ENCODE peak calls at places on chromosomes 7 and 10, in nine cellular contexts. L is heart left ventricle; O is AG10803; F is T-helper 1 cell; T is GM23248; Z is mucosa of descending colon; C is stimulated activated CD8-positive, alpha-beta memory T cell treated with anti-CD3 and anti-CD28 coated beads, Interleukin-15, amount 100 ng/mL, for 4 hours; J is nucleus accumbens; K is dorsolateral prefrontal cortex. P is an unnamed sample.

GRCh38 chr10:101694674-101695403 is at the start of gene FBXW4:
- DNase-seq in L (peak), O (peak), F (peak), T (peak), Z (peak), C (peak), J (peak), K (peak), P (peak)

GRCh38 chr10:78886129-78886528 is 182.6 kb upstream of the ZMIZ1 start:
- DNase-seq in L (no peak), O (no peak), F (no peak), T (no peak), Z (no peak), C (no peak), J (no peak), K (no peak), P (no peak)

GRCh38 chr7:73343671-73344380 is 15.9 kb downstream of the FKBP6 start:
- DNase-seq in L (no peak), O (no peak), F (no peak), T (no peak), Z (no peak), C (no peak), J (no peak), K (no peak), P (no peak)

GRCh38 chr7:133705596-133705995 is 421.5 kb upstream of the LRGUK start:
- DNase-seq in L (no peak), O (peak), F (no peak), T (peak), Z (no peak), C (no peak), J (no peak), K (no peak), P (no peak)

GRCh38 chr7:34756025-34756437 is 98.0 kb downstream of the NPSR1 start:
- DNase-seq in L (no peak), O (peak), F (no peak), T (no peak), Z (no peak), C (no peak), J (no peak), K (no peak), P (peak)

GRCh38 chr7:51679358-51679757 is 362.7 kb upstream of the COBL start:
- DNase-seq in L (no peak), O (no peak), F (no peak), T (no peak), Z (no peak), C (no peak), J (no peak), K (no peak), P (no peak)

GRCh38 chr7:91351374-91351773 is 87.1 kb downstream of the FZD1 start:
- DNase-seq in L (no peak), O (no peak), F (no peak), T (peak), Z (no peak), C (no peak), J (no peak), K (no peak), P (no peak)

GRCh38 chr10:98332623-98333269 is 64.8 kb upstream of the LOXL4 start:
- DNase-seq in L (no peak), O (peak), F (no peak), T (no peak), Z (no peak), C (no peak), J (no peak), K (no peak), P (no peak)

GRCh38 chr10:95229724-95230627 is 35.9 kb downstream of the ACSM6 start:
- DNase-seq in L (no peak), O (peak), F (no peak), T (peak), Z (no peak), C (no peak), J (no peak), K (no peak), P (no peak)

GRCh38 chr7:107045980-107046379 is 1.5 kb downstream of the PRKAR2B start:
- DNase-seq in L (no peak), O (peak), F (no peak), T (peak), Z (no peak), C (no peak), J (no peak), K (no peak), P (no peak)

GRCh38 chr10:99520040-99520803 is 12.5 kb upstream of the NKX2-3 start:
- DNase-seq in L (no peak), O (no peak), F (no peak), T (no peak), Z (no peak), C (no peak), J (no peak), K (no peak), P (no peak)

GRCh38 chr10:25226775-25227682 is 52.2 kb downstream of the GPR158 start:
- DNase-seq in L (peak), O (peak), F (no peak), T (peak), Z (no peak), C (no peak), J (no peak), K (no peak), P (peak)

GRCh38 chr10:76082232-76082631 is 650.8 kb downstream of the LRMDA start:
- DNase-seq in L (no peak), O (no peak), F (no peak), T (peak), Z (no peak), C (no peak), J (no peak), K (no peak), P (no peak)

GRCh38 chr10:125414998-125415397 is 254.6 kb upstream of the CTBP2 start:
- DNase-seq in L (no peak), O (peak), F (no peak), T (no peak), Z (no peak), C (no peak), J (no peak), K (no peak), P (no peak)

GRCh38 chr7:2193120-2193519 is 39.6 kb downstream of the MAD1L1 start:
- DNase-seq in L (no peak), O (no peak), F (no peak), T (no peak), Z (no peak), C (no peak), J (no peak), K (no peak), P (peak)

GRCh38 chr7:30684351-30684750 is 2.1 kb upstream of the CRHR2 start:
- DNase-seq in L (no peak), O (peak), F (no peak), T (no peak), Z (no peak), C (no peak), J (no peak), K (no peak), P (no peak)

GRCh38 chr10:84590794-84591193 is 262.4 kb downstream of the CCSER2 start:
- DNase-seq in L (peak), O (no peak), F (no peak), T (no peak), Z (no peak), C (no peak), J (no peak), K (no peak), P (no peak)

GRCh38 chr7:38025815-38026214 is 105.4 kb downstream of the EPDR1 start:
- DNase-seq in L (no peak), O (no peak), F (no peak), T (no peak), Z (no peak), C (no peak), J (no peak), K (no peak), P (no peak)

GRCh38 chr7:55132890-55133551 is 114.2 kb downstream of the EGFR start:
- DNase-seq in L (peak), O (peak), F (no peak), T (peak), Z (no peak), C (no peak), J (no peak), K (no peak), P (no peak)

GRCh38 chr7:1899951-1900762 is 230.1 kb downstream of the ELFN1 start:
- DNase-seq in L (peak), O (no peak), F (no peak), T (no peak), Z (peak), C (no peak), J (no peak), K (no peak), P (no peak)

GRCh38 chr7:129166745-129167144 is 21.7 kb upstream of the SMO start:
- DNase-seq in L (no peak), O (no peak), F (no peak), T (no peak), Z (no peak), C (no peak), J (no peak), K (no peak), P (no peak)

GRCh38 chr7:21641546-21641945 is 98.7 kb downstream of the DNAH11 start:
- DNase-seq in L (no peak), O (no peak), F (no peak), T (no peak), Z (no peak), C (no peak), J (no peak), K (no peak), P (no peak)

GRCh38 chr10:70592186-70592735 is 10.3 kb downstream of the PRF1 start:
- DNase-seq in L (no peak), O (no peak), F (no peak), T (no peak), Z (no peak), C (no peak), J (no peak), K (no peak), P (no peak)

GRCh38 chr10:22685926-22686325 is 28.5 kb downstream of the PIP4K2A start:
- DNase-seq in L (no peak), O (no peak), F (no peak), T (no peak), Z (no peak), C (no peak), J (no peak), K (no peak), P (no peak)

GRCh38 chr10:131453772-131454634 is 142.5 kb upstream of the TCERG1L start:
- DNase-seq in L (peak), O (no peak), F (no peak), T (peak), Z (no peak), C (peak), J (peak), K (peak), P (no peak)

GRCh38 chr7:75977741-75978140 is 16.7 kb downstream of the TMEM120A start:
- DNase-seq in L (peak), O (peak), F (no peak), T (no peak), Z (no peak), C (no peak), J (no peak), K (no peak), P (peak)

GRCh38 chr10:7400068-7400824 is 10.6 kb downstream of the SFMBT2 start:
- DNase-seq in L (peak), O (no peak), F (no peak), T (no peak), Z (no peak), C (no peak), J (no peak), K (no peak), P (no peak)

GRCh38 chr7:73715648-73716317 is 3.7 kb downstream of the STX1A start:
- DNase-seq in L (no peak), O (peak), F (no peak), T (peak), Z (peak), C (no peak), J (no peak), K (no peak), P (no peak)

GRCh38 chr10:44295619-44296222 is 89.2 kb downstream of the CXCL12 start:
- DNase-seq in L (no peak), O (peak), F (no peak), T (no peak), Z (no peak), C (no peak), J (no peak), K (no peak), P (no peak)

GRCh38 chr7:117715784-117716445 is 157.3 kb downstream of the CTTNBP2 start:
- DNase-seq in L (no peak), O (peak), F (no peak), T (peak), Z (no peak), C (no peak), J (no peak), K (no peak), P (peak)

GRCh38 chr7:149753370-149754233 is 19.8 kb downstream of the ZNF467 start:
- DNase-seq in L (no peak), O (peak), F (no peak), T (peak), Z (no peak), C (no peak), J (no peak), K (no peak), P (peak)

GRCh38 chr7:3196629-3197028 is 104.4 kb upstream of the SDK1 start:
- DNase-seq in L (no peak), O (no peak), F (no peak), T (no peak), Z (no peak), C (no peak), J (no peak), K (no peak), P (no peak)

GRCh38 chr10:89235073-89235798 is 16.3 kb downstream of the LIPA start:
- DNase-seq in L (peak), O (peak), F (no peak), T (peak), Z (peak), C (no peak), J (no peak), K (peak), P (no peak)

GRCh38 chr7:69738396-69738889 is 140.2 kb downstream of the AUTS2 start:
- DNase-seq in L (no peak), O (peak), F (no peak), T (no peak), Z (no peak), C (no peak), J (no peak), K (no peak), P (peak)

GRCh38 chr10:110353244-110354119 is 48.8 kb upstream of the SMNDC1 start:
- DNase-seq in L (no peak), O (peak), F (no peak), T (peak), Z (no peak), C (no peak), J (no peak), K (no peak), P (no peak)

GRCh38 chr10:122911889-122912484 is 1.6 kb downstream of the FAM24A start:
- DNase-seq in L (no peak), O (peak), F (peak), T (peak), Z (no peak), C (no peak), J (no peak), K (no peak), P (no peak)

GRCh38 chr7:74372060-74372408 is 81.7 kb upstream of the GTF2IRD1 start:
- DNase-seq in L (no peak), O (no peak), F (no peak), T (no peak), Z (no peak), C (no peak), J (peak), K (peak), P (peak)

GRCh38 chr7:22890773-22891172 is 68.1 kb upstream of the TOMM7 start:
- DNase-seq in L (no peak), O (no peak), F (no peak), T (no peak), Z (no peak), C (no peak), J (no peak), K (no peak), P (no peak)

P was measured in D341Med.